ENCODE peak calls at places on chromosomes 13 and 19, in eight cellular contexts. One of them, this sample, is unnamed.

GRCh38 chr19:34265221-34265650 is 10.9 kb downstream of the GARRE1 start:
- DNase-seq in AG09319: no peak
- DNase-seq in tibial artery: no peak
- DNase-seq in T-helper 2 cell: no peak
- DNase-seq in stimulated activated CD8-positive, alpha-beta memory T cell treated with anti-CD3 and anti-CD28 coated beads, Interleukin-7, amount 100 ng/mL, for 1 hour: no peak
- DNase-seq in NCI-H187 treated with DMSO at 0.1 percent for 48 hours: no peak
- DNase-seq in cardiac muscle cell: no peak
- DNase-seq in activated effector memory CD4-positive, alpha-beta T cell treated with Interleukin-2 at 50 U/mL for 16 hours: no peak
- DNase-seq in this sample: no peak

GRCh38 chr19:13103961-13104847 is 1.5 kb upstream of the LYL1 start:
- DNase-seq in AG09319: no peak
- DNase-seq in tibial artery: peak; percentile 64
- DNase-seq in T-helper 2 cell: peak; percentile 45
- DNase-seq in stimulated activated CD8-positive, alpha-beta memory T cell treated with anti-CD3 and anti-CD28 coated beads, Interleukin-7, amount 100 ng/mL, for 1 hour: peak; percentile 53
- DNase-seq in NCI-H187 treated with DMSO at 0.1 percent for 48 hours: no peak
- DNase-seq in cardiac muscle cell: peak; percentile 28
- DNase-seq in activated effector memory CD4-positive, alpha-beta T cell treated with Interleukin-2 at 50 U/mL for 16 hours: peak; percentile 55
- DNase-seq in this sample: no peak

GRCh38 chr13:46962286-46962941 is 65.6 kb upstream of the HTR2A start:
- DNase-seq in AG09319: no peak
- DNase-seq in tibial artery: no peak
- DNase-seq in T-helper 2 cell: no peak
- DNase-seq in stimulated activated CD8-positive, alpha-beta memory T cell treated with anti-CD3 and anti-CD28 coated beads, Interleukin-7, amount 100 ng/mL, for 1 hour: no peak
- DNase-seq in NCI-H187 treated with DMSO at 0.1 percent for 48 hours: no peak
- DNase-seq in cardiac muscle cell: peak; percentile 32
- DNase-seq in activated effector memory CD4-positive, alpha-beta T cell treated with Interleukin-2 at 50 U/mL for 16 hours: no peak
- DNase-seq in this sample: peak; percentile 73

GRCh38 chr13:79457948-79458347 is 23.0 kb upstream of the NDFIP2 start:
- DNase-seq in AG09319: peak; percentile 46
- DNase-seq in tibial artery: no peak
- DNase-seq in T-helper 2 cell: no peak
- DNase-seq in stimulated activated CD8-positive, alpha-beta memory T cell treated with anti-CD3 and anti-CD28 coated beads, Interleukin-7, amount 100 ng/mL, for 1 hour: no peak
- DNase-seq in NCI-H187 treated with DMSO at 0.1 percent for 48 hours: no peak
- DNase-seq in cardiac muscle cell: no peak
- DNase-seq in activated effector memory CD4-positive, alpha-beta T cell treated with Interleukin-2 at 50 U/mL for 16 hours: no peak
- DNase-seq in this sample: peak; percentile 91

GRCh38 chr13:96431044-96431581 is 341.2 kb downstream of the HS6ST3 start:
- DNase-seq in AG09319: no peak
- DNase-seq in tibial artery: no peak
- DNase-seq in T-helper 2 cell: no peak
- DNase-seq in stimulated activated CD8-positive, alpha-beta memory T cell treated with anti-CD3 and anti-CD28 coated beads, Interleukin-7, amount 100 ng/mL, for 1 hour: no peak
- DNase-seq in NCI-H187 treated with DMSO at 0.1 percent for 48 hours: no peak
- DNase-seq in cardiac muscle cell: no peak
- DNase-seq in activated effector memory CD4-positive, alpha-beta T cell treated with Interleukin-2 at 50 U/mL for 16 hours: no peak
- DNase-seq in this sample: no peak

GRCh38 chr19:16849168-16849567 is 20.0 kb downstream of the SIN3B start:
- DNase-seq in AG09319: no peak
- DNase-seq in tibial artery: no peak
- DNase-seq in T-helper 2 cell: no peak
- DNase-seq in stimulated activated CD8-positive, alpha-beta memory T cell treated with anti-CD3 and anti-CD28 coated beads, Interleukin-7, amount 100 ng/mL, for 1 hour: no peak
- DNase-seq in NCI-H187 treated with DMSO at 0.1 percent for 48 hours: no peak
- DNase-seq in cardiac muscle cell: no peak
- DNase-seq in activated effector memory CD4-positive, alpha-beta T cell treated with Interleukin-2 at 50 U/mL for 16 hours: no peak
- DNase-seq in this sample: peak; percentile 62

GRCh38 chr19:4512070-4512469 is 6.2 kb downstream of the PLIN4 start:
- DNase-seq in AG09319: no peak
- DNase-seq in tibial artery: no peak
- DNase-seq in T-helper 2 cell: no peak
- DNase-seq in stimulated activated CD8-positive, alpha-beta memory T cell treated with anti-CD3 and anti-CD28 coated beads, Interleukin-7, amount 100 ng/mL, for 1 hour: no peak
- DNase-seq in NCI-H187 treated with DMSO at 0.1 percent for 48 hours: no peak
- DNase-seq in cardiac muscle cell: no peak
- DNase-seq in activated effector memory CD4-positive, alpha-beta T cell treated with Interleukin-2 at 50 U/mL for 16 hours: no peak
- DNase-seq in this sample: no peak

GRCh38 chr13:92463134-92463533 is 763.5 kb upstream of the GPC6 start:
- DNase-seq in AG09319: no peak
- DNase-seq in tibial artery: no peak
- DNase-seq in T-helper 2 cell: no peak
- DNase-seq in stimulated activated CD8-positive, alpha-beta memory T cell treated with anti-CD3 and anti-CD28 coated beads, Interleukin-7, amount 100 ng/mL, for 1 hour: no peak
- DNase-seq in NCI-H187 treated with DMSO at 0.1 percent for 48 hours: peak; percentile 35
- DNase-seq in cardiac muscle cell: no peak
- DNase-seq in activated effector memory CD4-positive, alpha-beta T cell treated with Interleukin-2 at 50 U/mL for 16 hours: no peak
- DNase-seq in this sample: no peak

This sample was measured in IMR-90.